ENCODE peak calls at places on chromosome 7, in five cellular contexts. R is GM12878, O is prostate gland, W is tibial artery, K is esophagus squamous epithelium. U is an unnamed sample.

GRCh38 chr7:74289660-74290589 is 718 bp downstream of the CLIP2 start:
- DNase-seq in R (no peak), O (no peak), W (peak), K (no peak), U (no peak)

GRCh38 chr7:106405697-106406141 is 120.9 kb upstream of the NAMPT start:
- DNase-seq in R (no peak), O (no peak), W (no peak), K (no peak), U (no peak)

GRCh38 chr7:116632349-116632748 is 39.6 kb upstream of the MET start:
- DNase-seq in R (no peak), O (no peak), W (no peak), K (no peak), U (no peak)

GRCh38 chr7:157690833-157691382 is 354.1 kb downstream of the DNAJB6 start:
- DNase-seq in R (no peak), O (peak), W (peak), K (no peak), U (peak)

GRCh38 chr7:18125536-18125935 is 97.9 kb upstream of the PRPS1L1 start:
- DNase-seq in R (no peak), O (no peak), W (no peak), K (no peak), U (no peak)

GRCh38 chr7:121395494-121395960 is 581 bp downstream of the FAM3C start:
- DNase-seq in R (no peak), O (no peak), W (peak), K (no peak), U (peak)

GRCh38 chr7:55770778-55771177 is 91.8 kb downstream of the SEPTIN14 start:
- DNase-seq in R (no peak), O (no peak), W (no peak), K (no peak), U (no peak)

GRCh38 chr7:24777811-24778210 is 20.5 kb upstream of the GSDME start:
- DNase-seq in R (no peak), O (no peak), W (no peak), K (no peak), U (no peak)

GRCh38 chr7:12873596-12873995 is 186.2 kb downstream of the ARL4A start:
- DNase-seq in R (no peak), O (no peak), W (no peak), K (no peak), U (no peak)

GRCh38 chr7:129644634-129645230 is 33.2 kb downstream of the NRF1 start:
- DNase-seq in R (no peak), O (no peak), W (no peak), K (no peak), U (peak)

GRCh38 chr7:1966631-1967200 is 266.0 kb downstream of the MAD1L1 start:
- DNase-seq in R (no peak), O (no peak), W (no peak), K (no peak), U (no peak)

GRCh38 chr7:20307901-20308300 is 22.8 kb upstream of the ITGB8 start:
- DNase-seq in R (no peak), O (no peak), W (no peak), K (no peak), U (no peak)

DNA sequence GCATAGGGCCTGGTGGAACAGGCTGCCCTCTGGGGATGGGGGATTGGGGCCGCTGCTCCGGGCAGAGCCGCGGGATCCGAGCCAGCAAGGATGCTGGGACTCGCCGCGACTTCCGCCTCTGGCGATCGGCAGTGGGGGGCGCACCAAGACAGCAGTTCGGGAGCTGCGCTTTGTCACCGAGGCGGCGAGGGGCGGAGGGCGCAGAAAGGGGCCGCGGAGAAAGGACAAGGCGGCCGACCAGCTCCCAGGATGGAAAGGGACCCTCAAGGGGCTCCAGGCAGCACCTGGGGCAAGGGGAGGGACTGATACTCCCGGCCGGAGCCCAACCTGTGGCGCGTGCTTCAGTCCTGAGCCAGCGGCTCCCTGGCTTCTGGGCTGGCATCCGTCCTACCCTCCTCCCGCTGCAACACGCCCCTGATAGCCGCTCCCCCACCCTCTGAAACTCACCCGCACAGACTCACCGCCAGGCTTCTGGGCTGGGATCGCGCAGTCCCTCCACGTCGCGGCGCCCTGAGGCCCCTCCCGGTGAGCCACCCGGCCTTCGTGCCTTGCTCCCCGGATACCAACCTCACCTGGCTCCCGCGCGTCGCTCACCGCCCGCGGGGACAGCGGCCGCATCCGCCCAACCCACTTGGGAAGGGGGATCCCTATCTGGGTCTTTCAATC is 7.1 kb upstream of the EVX1 start:
- DNase-seq in R (no peak), O (peak), W (no peak), K (no peak), U (no peak)
- TF ChIP-seq CTCF in R (no peak), O (peak), W (no peak), K (peak), U (peak)

DNA sequence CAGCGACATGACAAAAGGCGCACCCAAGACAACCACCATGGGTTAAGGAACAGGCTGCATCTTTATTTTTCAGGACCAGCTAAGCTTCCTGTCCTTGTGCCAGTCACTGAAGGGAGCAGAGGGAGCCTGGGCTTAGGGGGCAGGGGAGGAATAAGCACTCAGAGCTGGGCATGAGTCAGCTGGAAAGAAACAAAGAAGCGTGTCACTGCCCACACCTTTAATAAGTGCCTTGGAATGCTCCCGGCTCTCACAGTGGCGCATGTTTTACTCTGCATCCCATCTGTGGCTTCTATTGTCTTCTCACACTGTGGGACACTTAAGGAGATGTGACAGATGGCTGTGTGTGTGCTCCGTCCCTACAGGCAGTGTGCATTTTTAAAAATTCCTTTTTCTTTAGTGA is 71.7 kb downstream of the MTURN start:
- DNase-seq in R (no peak), O (no peak), W (no peak), K (no peak), U (no peak)
- H3K4me3 ChIP-seq in R (no peak), O (no peak), W (no peak), K (no peak), U (no peak)

GRCh38 chr7:143385891-143386781 is 5.0 kb downstream of the ZYX start:
- DNase-seq in R (no peak), O (no peak), W (no peak), K (no peak), U (no peak)

GRCh38 chr7:143389316-143390097 is 8.4 kb downstream of the ZYX start:
- DNase-seq in R (no peak), O (no peak), W (no peak), K (no peak), U (no peak)

GRCh38 chr7:143388491-143389101 is 7.5 kb downstream of the ZYX start:
- DNase-seq in R (no peak), O (no peak), W (no peak), K (no peak), U (no peak)

GRCh38 chr7:143388051-143388450 is 6.9 kb downstream of the ZYX start:
- DNase-seq in R (no peak), O (no peak), W (no peak), K (no peak), U (no peak)

GRCh38 chr7:143387156-143387975 is 6.2 kb downstream of the ZYX start:
- DNase-seq in R (no peak), O (no peak), W (no peak), K (no peak), U (no peak)
- TF ChIP-seq CTCF in R (peak), O (no peak), W (no peak), K (no peak), U (no peak)

DNA sequence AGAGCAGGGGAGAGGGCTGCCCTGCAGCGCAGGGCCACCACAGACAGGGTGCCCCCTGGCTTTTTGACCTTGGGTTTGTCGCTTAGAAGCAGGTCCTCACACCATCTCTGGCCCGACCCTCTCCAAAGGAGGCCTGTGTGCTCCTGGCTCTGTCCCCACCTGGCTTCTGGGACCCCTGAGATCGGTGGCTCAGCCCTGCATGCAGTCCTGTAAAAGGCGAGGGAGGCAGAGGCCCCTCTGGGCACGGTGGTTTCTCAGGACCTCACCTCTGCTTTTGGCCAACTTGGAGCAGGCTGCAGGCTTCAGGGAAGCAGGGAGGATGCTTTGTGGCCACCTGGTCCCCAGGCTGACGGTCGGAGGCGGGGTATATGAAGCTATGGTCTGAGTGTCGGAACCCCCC is 21.4 kb downstream of the WDR86 start:
- DNase-seq in R (no peak), O (no peak), W (no peak), K (no peak), U (no peak)
- H3K4me3 ChIP-seq in R (no peak), O (no peak), W (no peak), K (no peak), U (no peak)

GRCh38 chr7:44748948-44749731 is 493 bp downstream of the ZMIZ2 start:
- DNase-seq in R (no peak), O (no peak), W (no peak), K (no peak), U (no peak)
- TF ChIP-seq CTCF in R (no peak), O (no peak), W (no peak), K (no peak), U (no peak)

GRCh38 chr7:28782362-28782761 is 175.8 kb downstream of the TRIL start:
- DNase-seq in R (no peak), O (no peak), W (no peak), K (no peak), U (no peak)
- H3K4me3 ChIP-seq in R (no peak), O (no peak), W (no peak), K (no peak), U (no peak)

GRCh38 chr7:130961128-130961601 is 227.2 kb upstream of the KLF14 start:
- DNase-seq in R (peak), O (no peak), W (no peak), K (no peak), U (no peak)

GRCh38 chr7:130958846-130959245 is 224.8 kb upstream of the KLF14 start:
- DNase-seq in R (no peak), O (no peak), W (no peak), K (no peak), U (no peak)

GRCh38 chr7:130960208-130960988 is 226.4 kb upstream of the KLF14 start:
- DNase-seq in R (peak), O (no peak), W (no peak), K (peak), U (no peak)

GRCh38 chr7:130957722-130958360 is 223.8 kb upstream of the KLF14 start:
- DNase-seq in R (no peak), O (no peak), W (no peak), K (no peak), U (no peak)

GRCh38 chr7:130959743-130960207 is 225.8 kb upstream of the KLF14 start:
- DNase-seq in R (no peak), O (no peak), W (no peak), K (no peak), U (no peak)
- TF ChIP-seq CTCF in R (peak), O (no peak), W (no peak), K (peak), U (peak)